ENCODE peak calls at places on chromosomes 3 and 15, in four cellular contexts. W is K562, M is IMR-90, F is endothelial cell of umbilical vein. B is an unnamed sample. For H3K27me3 and H3K9me1, the result is how much of the 10 kb centered on the place peaks cover.

GRCh38 chr3:138907541-138907940 is 39.4 kb downstream of the FOXL2 start:
- DNase-seq in F (no peak), W (no peak), M (no peak), B (no peak)

GRCh38 chr15:34122771-34123183 is 20.9 kb downstream of the PGBD4 start:
- DNase-seq in W (no peak), M (peak), F (peak), B (no peak)

GRCh38 chr15:97806731-97807130 is 153.8 kb upstream of the ARRDC4 start:
- DNase-seq in M (no peak), F (no peak), W (no peak), B (no peak)

GRCh38 chr3:79167651-79168416 is 600.0 kb downstream of the ROBO1 start:
- DNase-seq in W (no peak), M (peak), F (peak), B (peak)

GRCh38 chr3:64157150-64158035 is 67.9 kb downstream of the PRICKLE2 start:
- DNase-seq in W (no peak), M (no peak), F (no peak), B (no peak)

GRCh38 chr3:185069023-185069422 is 83.8 kb downstream of the C3orf70 start:
- DNase-seq in M (no peak), W (no peak), F (no peak), B (no peak)

GRCh38 chr3:11162401-11163345 is 8.4 kb downstream of the HRH1 start:
- DNase-seq in F (no peak), M (no peak), W (no peak), B (no peak)

GRCh38 chr15:33699691-33700447 is 268.4 kb upstream of the CHRM5 start:
- DNase-seq in M (peak), W (no peak), F (no peak), B (no peak)

GRCh38 chr3:158713094-158713499 is 19.2 kb downstream of the RARRES1 start:
- DNase-seq in F (peak), W (no peak), M (no peak), B (no peak)

GRCh38 chr15:60994842-60995495 is 234.1 kb downstream of the RORA start:
- DNase-seq in W (no peak), F (peak), M (no peak), B (no peak)

GRCh38 chr3:119588112-119588511 is 8.8 kb downstream of the ADPRH start:
- DNase-seq in W (no peak), F (no peak), M (no peak), B (no peak)

GRCh38 chr3:160695906-160696305 is 18.9 kb downstream of the ARL14 start:
- DNase-seq in W (no peak), M (peak), F (no peak), B (no peak)

GRCh38 chr3:10290476-10291138 is 2.1 kb downstream of the GHRL start:
- DNase-seq in M (no peak), F (no peak), W (no peak), B (no peak)

GRCh38 chr15:35329521-35329921 is 216.4 kb downstream of the DPH6 start:
- DNase-seq in W (no peak), F (peak), M (peak), B (no peak)

GRCh38 chr15:76431936-76432335 is 95.4 kb downstream of the ISL2 start:
- DNase-seq in W (no peak), F (no peak), M (peak), B (no peak)

GRCh38 chr3:183371672-183371968 is 56.8 kb downstream of the MCF2L2 start:
- DNase-seq in F (no peak), W (no peak), M (no peak), B (no peak)

GRCh38 chr3:38602576-38603250 is 46.8 kb downstream of the SCN5A start:
- DNase-seq in F (no peak), W (no peak), M (no peak), B (no peak)

GRCh38 chr3:13526626-13526949 is 22.3 kb upstream of the FBLN2 start:
- DNase-seq in M (no peak), W (no peak), F (no peak), B (no peak)

GRCh38 chr15:40100133-40100946 is 8.3 kb downstream of the BMF start:
- DNase-seq in M (no peak), F (no peak), W (no peak), B (no peak)

GRCh38 chr3:27633224-27633545 is 88.9 kb downstream of the EOMES start:
- DNase-seq in M (peak), W (no peak), F (no peak), B (no peak)

GRCh38 chr15:40974921-40975320 is 21.6 kb downstream of the CHAC1 start:
- DNase-seq in W (no peak), F (no peak), M (no peak), B (no peak)

DNA sequence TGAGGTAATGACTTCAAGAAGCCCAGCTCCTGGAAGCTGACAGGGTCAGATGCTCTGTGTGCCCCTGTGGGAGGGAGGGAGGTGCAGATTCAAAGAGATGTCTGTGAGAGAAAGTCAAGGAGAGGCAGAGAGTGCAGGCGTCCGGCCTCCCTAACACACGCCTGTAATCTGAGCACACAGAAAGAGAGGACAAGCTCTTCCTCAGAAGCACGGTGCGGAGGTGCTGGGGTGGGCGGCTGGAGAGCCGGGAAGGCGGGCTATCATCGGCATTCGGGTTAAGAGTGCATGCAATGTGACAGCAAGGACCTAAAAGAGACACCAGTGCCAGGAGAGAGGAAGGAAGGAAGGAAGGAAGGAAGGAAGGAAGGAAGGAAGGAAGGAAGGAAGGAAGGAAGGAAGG is 238.2 kb upstream of the HES1 start:
- DNase-seq in F (no peak), W (no peak), M (no peak), B (no peak)
- H3K27ac ChIP-seq in F (no peak), W (no peak), M (no peak), B (no peak)

DNA sequence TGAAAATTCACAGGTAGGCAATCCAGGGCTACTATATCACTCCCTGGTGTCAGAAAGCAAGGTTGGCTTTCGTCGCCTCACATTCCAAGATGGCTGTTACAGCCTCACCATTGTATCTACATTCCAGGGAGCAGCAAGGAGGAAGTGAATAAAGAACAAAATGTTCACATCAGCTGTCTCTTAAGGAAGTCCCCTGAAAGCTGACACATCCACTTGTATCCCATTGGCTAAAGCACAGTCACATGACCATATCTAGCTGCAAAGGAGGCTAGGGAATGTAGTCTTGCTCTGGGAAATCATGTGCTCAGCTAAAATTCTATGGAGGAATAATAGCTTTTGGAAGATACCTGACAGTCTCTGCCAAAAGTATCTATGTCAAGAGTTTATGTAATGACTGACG is 12.8 kb upstream of the GATA2 start:
- DNase-seq in W (no peak), F (no peak), M (no peak), B (no peak)
- H3K27me3 ChIP-seq in W (under half), F (under half), M (under half), B (under half)

GRCh38 chr3:190973760-190974159 is 111.3 kb upstream of the GMNC start:
- DNase-seq in F (no peak), M (no peak), W (no peak), B (no peak)

GRCh38 chr3:190968616-190969015 is 106.1 kb upstream of the GMNC start:
- DNase-seq in F (no peak), W (no peak), M (no peak), B (no peak)

GRCh38 chr3:190970560-190970959 is 108.1 kb upstream of the GMNC start:
- DNase-seq in M (no peak), F (no peak), W (no peak), B (no peak)

GRCh38 chr3:190972840-190973270 is 110.4 kb upstream of the GMNC start:
- DNase-seq in M (no peak), F (no peak), W (no peak), B (no peak)

GRCh38 chr3:190972196-190972595 is 109.7 kb upstream of the GMNC start:
- DNase-seq in M (no peak), F (no peak), W (no peak), B (no peak)
- H3K9me1 ChIP-seq in M (under half), F (under half), W (under half), B (under half)

GRCh38 chr3:191328963-191329653 is at the start of gene CCDC50:
- DNase-seq in W (peak), M (peak), F (peak), B (no peak)
- H3K27ac ChIP-seq in W (peak), M (peak), F (peak), B (peak)

GRCh38 chr15:69121198-69121828 is 39.1 kb upstream of the GLCE start:
- DNase-seq in M (no peak), F (no peak), W (no peak), B (no peak)
- H3K27me3 ChIP-seq in M (half or more), F (under half), W (under half), B (under half)

DNA sequence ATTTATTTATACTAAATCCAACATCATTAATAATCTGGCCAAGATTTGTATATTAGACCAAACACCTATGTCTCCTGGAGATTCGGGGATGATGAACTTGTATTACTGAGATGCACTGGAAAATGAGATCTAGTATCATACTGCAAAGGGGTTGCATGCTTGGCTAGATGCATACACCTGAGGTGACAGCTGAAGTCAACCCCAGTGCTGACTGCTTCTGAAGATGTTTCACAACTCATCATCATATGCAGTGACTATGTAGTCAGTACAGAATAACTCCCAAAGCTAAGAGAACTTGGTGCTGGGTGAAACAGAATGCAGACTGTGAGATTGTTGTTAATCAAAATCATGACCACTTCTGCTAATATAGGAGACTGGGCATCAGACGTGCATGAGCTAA is 1114.2 kb downstream of the NSUN3 start:
- DNase-seq in F (no peak), M (no peak), W (no peak), B (no peak)
- H3K9me1 ChIP-seq in F (under half), M (under half), W (under half), B (under half)

GRCh38 chr3:150014782-150015181 is 44.1 kb upstream of the PFN2 start:
- DNase-seq in W (no peak), F (no peak), M (no peak), B (no peak)
- H3K27ac ChIP-seq in W (no peak), F (no peak), M (no peak), B (no peak)

DNA sequence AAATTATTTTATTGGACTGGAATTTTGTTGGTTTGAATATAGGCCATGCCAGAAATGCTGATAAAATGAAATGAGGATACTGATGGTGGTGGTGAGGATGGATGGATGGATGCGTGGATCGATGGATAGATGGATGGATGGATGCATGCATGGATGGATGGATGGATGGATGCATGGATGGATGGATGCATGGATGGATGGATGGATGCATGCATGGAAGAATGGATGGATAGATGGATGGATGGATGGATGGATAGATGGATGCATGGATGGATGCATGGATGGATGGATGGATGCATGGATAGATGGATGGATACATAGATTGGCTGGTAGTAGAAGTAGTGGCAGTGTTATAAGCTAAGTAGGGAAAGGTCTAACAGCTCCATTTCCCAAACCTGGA is 40.1 kb downstream of the CPN2 start:
- DNase-seq in M (no peak), W (no peak), F (no peak), B (no peak)
- H3K27me3 ChIP-seq in M (half or more), W (under half), F (under half), B (under half)